ENCODE peak calls at places on chromosomes 3 and 15, in four cellular contexts. One of them, this sample, is unnamed.
A peak's percentile ranks its signal among the peaks of the same experiment; 100 is the strongest.

GRCh38 chr15:72237286-72238224 is 6.6 kb upstream of the PKM start:
- DNase-seq in thoracic aorta: peak; percentile 43
- DNase-seq in mucosa of descending colon: no peak
- DNase-seq in epithelial cell of esophagus: peak; percentile 98
- DNase-seq in this sample: peak; percentile 97

GRCh38 chr3:17539436-17539835 is 203.0 kb downstream of the TBC1D5 start:
- DNase-seq in epithelial cell of esophagus: no peak
- DNase-seq in thoracic aorta: no peak
- DNase-seq in mucosa of descending colon: no peak
- DNase-seq in this sample: no peak

GRCh38 chr3:150249776-150250175 is 158.3 kb upstream of the TSC22D2 start:
- DNase-seq in mucosa of descending colon: no peak
- DNase-seq in thoracic aorta: no peak
- DNase-seq in epithelial cell of esophagus: no peak
- DNase-seq in this sample: no peak

GRCh38 chr15:64067564-64068030 is 21.3 kb upstream of the DAPK2 start:
- DNase-seq in mucosa of descending colon: no peak
- DNase-seq in epithelial cell of esophagus: peak; percentile 53
- DNase-seq in thoracic aorta: no peak
- DNase-seq in this sample: peak; percentile 61

GRCh38 chr15:89845305-89845893 is 30.7 kb upstream of the ANPEP start:
- DNase-seq in epithelial cell of esophagus: peak; percentile 88
- DNase-seq in mucosa of descending colon: no peak
- DNase-seq in thoracic aorta: no peak
- DNase-seq in this sample: peak; percentile 91

GRCh38 chr3:52827441-52827840 is 3.0 kb downstream of the ITIH4 start:
- DNase-seq in epithelial cell of esophagus: peak; percentile 48
- DNase-seq in mucosa of descending colon: no peak
- DNase-seq in thoracic aorta: no peak
- DNase-seq in this sample: peak; percentile 17

GRCh38 chr15:71757741-71758530 is 52.4 kb upstream of the NR2E3 start:
- DNase-seq in epithelial cell of esophagus: no peak
- DNase-seq in mucosa of descending colon: no peak
- DNase-seq in thoracic aorta: no peak
- DNase-seq in this sample: no peak

GRCh38 chr3:114455432-114455831 is 161.6 kb downstream of the TIGIT start:
- DNase-seq in mucosa of descending colon: no peak
- DNase-seq in epithelial cell of esophagus: no peak
- DNase-seq in thoracic aorta: no peak
- DNase-seq in this sample: no peak

GRCh38 chr3:3631114-3631513 is 168.1 kb upstream of the LRRN1 start:
- DNase-seq in thoracic aorta: no peak
- DNase-seq in epithelial cell of esophagus: peak; percentile 7
- DNase-seq in mucosa of descending colon: no peak
- DNase-seq in this sample: no peak

GRCh38 chr3:3629911-3630310 is 169.3 kb upstream of the LRRN1 start:
- DNase-seq in epithelial cell of esophagus: no peak
- DNase-seq in mucosa of descending colon: no peak
- DNase-seq in thoracic aorta: no peak
- DNase-seq in this sample: no peak

GRCh38 chr3:3625461-3626271 is 173.6 kb upstream of the LRRN1 start:
- DNase-seq in thoracic aorta: no peak
- DNase-seq in epithelial cell of esophagus: peak; percentile 44
- DNase-seq in mucosa of descending colon: no peak
- DNase-seq in this sample: no peak

GRCh38 chr3:3628676-3629328 is 170.4 kb upstream of the LRRN1 start:
- DNase-seq in epithelial cell of esophagus: no peak
- DNase-seq in thoracic aorta: no peak
- DNase-seq in mucosa of descending colon: no peak
- DNase-seq in this sample: no peak

GRCh38 chr3:3627104-3627503 is 172.1 kb upstream of the LRRN1 start:
- DNase-seq in thoracic aorta: no peak
- DNase-seq in mucosa of descending colon: no peak
- DNase-seq in epithelial cell of esophagus: no peak
- DNase-seq in this sample: no peak
- TF ChIP-seq CTCF in thoracic aorta: no peak
- TF ChIP-seq CTCF in mucosa of descending colon: no peak
- TF ChIP-seq CTCF in epithelial cell of esophagus: no peak
- TF ChIP-seq CTCF in this sample: no peak

DNA sequence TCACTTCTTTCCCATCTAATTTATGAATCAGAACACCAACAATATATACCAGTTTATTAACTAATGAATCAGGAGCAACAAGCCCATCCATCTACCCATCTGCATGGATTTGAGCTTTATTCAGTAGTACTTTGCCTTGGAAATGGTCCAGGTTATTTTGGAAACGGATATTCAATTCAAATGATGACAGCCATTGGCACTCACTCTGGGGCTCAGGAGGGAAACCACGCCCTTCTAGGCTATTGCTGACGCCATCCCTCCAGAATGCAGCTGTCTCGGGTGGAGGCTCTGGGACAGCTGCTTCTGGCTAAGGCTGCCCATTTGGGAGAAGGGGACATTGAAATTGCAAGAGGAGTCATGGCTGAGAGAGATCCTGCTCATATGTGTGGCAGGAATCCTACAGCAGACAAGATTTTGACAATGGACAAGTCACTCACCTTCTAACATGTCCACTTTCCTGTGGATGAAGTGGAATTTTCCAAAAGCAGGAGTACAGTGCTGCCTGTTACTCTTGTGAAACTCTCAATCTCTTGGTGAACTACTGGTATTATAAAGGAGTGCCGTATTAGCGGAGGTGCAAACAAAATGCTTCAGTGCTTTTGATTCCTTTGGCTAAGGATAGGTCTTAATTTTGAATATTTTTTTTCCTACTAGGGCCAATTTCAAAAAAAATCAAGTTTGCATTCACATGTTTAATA is 29.3 kb upstream of the TRAK1 start:
- DNase-seq in epithelial cell of esophagus: peak; percentile 94
- DNase-seq in thoracic aorta: peak; percentile 65
- DNase-seq in mucosa of descending colon: peak; percentile 68
- DNase-seq in this sample: peak; percentile 95
- H3K4me3 ChIP-seq in epithelial cell of esophagus: no peak overlapping the region
- H3K4me3 ChIP-seq in thoracic aorta: peak overlapping the region; percentile 49
- H3K4me3 ChIP-seq in mucosa of descending colon: no peak overlapping the region
- H3K4me3 ChIP-seq in this sample: no peak overlapping the region

DNA sequence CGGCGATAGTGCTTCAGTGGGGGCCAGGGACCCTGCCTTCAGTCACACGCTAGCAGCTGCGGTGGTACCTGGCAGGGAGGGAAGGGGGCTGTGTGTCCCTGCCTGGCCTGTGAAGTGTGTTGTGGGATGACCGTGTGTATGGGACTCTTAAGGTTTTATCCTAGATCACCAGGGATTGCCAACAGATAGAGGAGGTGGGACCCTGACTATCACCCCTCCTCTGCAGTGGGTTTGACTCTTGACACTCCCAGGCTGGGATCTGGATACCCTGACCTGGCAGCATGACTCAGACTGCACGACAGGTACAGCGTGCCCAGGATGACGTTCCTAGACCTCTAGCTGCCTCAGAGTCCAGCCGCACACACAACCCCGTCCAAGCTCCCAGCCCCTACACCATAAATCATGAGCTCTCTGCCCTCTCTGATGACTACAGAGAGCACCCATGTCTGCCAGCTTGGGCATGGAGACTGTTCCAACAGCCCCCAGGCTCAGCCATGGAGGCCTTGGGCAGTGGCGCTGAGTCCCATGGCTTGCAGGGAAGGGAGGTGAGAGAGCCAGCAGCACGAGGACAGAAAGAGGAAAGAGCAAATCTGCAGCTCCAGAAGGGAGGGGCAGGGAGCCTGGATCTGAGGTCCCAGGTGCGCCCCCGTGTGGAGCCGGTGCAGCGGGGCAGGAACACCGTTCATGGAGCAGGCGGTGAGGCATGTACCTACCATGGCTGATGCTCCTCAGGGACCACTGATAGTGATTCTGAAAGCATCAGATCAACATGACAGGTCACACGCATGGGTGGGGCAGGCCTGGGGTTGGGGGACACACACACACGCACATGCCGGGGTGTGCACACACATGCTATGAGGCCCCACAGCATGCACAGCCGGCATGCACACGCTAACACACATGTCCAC is 71.0 kb downstream of the ADAMTS7 start:
- DNase-seq in mucosa of descending colon: peak; percentile 81
- DNase-seq in epithelial cell of esophagus: peak; percentile 77
- DNase-seq in thoracic aorta: no peak
- DNase-seq in this sample: peak; percentile 36
- TF ChIP-seq CTCF in mucosa of descending colon: no peak
- TF ChIP-seq CTCF in epithelial cell of esophagus: peak; percentile 64
- TF ChIP-seq CTCF in thoracic aorta: no peak
- TF ChIP-seq CTCF in this sample: peak; percentile 36

GRCh38 chr3:191275751-191276150 is 53.4 kb upstream of the CCDC50 start:
- DNase-seq in mucosa of descending colon: no peak
- DNase-seq in epithelial cell of esophagus: peak; percentile 3
- DNase-seq in thoracic aorta: no peak
- DNase-seq in this sample: no peak
- H3K4me3 ChIP-seq in mucosa of descending colon: no peak overlapping the region
- H3K4me3 ChIP-seq in epithelial cell of esophagus: no peak overlapping the region
- H3K4me3 ChIP-seq in thoracic aorta: no peak overlapping the region
- H3K4me3 ChIP-seq in this sample: no peak overlapping the region

DNA sequence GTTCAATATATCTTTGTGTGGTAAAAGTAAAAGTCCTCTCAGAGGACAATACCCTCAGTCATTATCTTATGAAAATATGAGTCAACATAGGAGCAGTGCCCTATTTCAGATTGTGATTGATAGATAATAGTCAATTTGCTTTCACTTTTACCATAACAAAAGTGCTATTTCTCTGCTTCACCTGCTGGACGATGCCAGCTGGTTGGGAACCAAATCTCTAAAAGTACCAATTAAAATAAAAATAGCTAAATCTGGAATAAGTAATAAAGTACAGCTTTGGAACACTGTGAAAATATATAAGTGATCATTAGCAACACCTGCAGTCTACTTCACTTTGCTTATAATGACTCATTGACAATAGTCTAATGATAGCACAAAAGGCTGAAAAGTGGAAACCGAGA is 390.3 kb upstream of the AGTR1 start:
- DNase-seq in epithelial cell of esophagus: no peak
- DNase-seq in thoracic aorta: no peak
- DNase-seq in mucosa of descending colon: no peak
- DNase-seq in this sample: no peak
- TF ChIP-seq CTCF in epithelial cell of esophagus: no peak
- TF ChIP-seq CTCF in thoracic aorta: no peak
- TF ChIP-seq CTCF in mucosa of descending colon: no peak
- TF ChIP-seq CTCF in this sample: no peak

GRCh38 chr3:151307131-151307530 is 9.5 kb downstream of the GPR87 start:
- DNase-seq in thoracic aorta: no peak
- DNase-seq in mucosa of descending colon: no peak
- DNase-seq in epithelial cell of esophagus: peak; percentile 80
- DNase-seq in this sample: no peak

GRCh38 chr3:151309566-151309965 is 7.1 kb downstream of the GPR87 start:
- DNase-seq in thoracic aorta: no peak
- DNase-seq in epithelial cell of esophagus: no peak
- DNase-seq in mucosa of descending colon: no peak
- DNase-seq in this sample: no peak

GRCh38 chr3:151306168-151306810 is 10.3 kb downstream of the GPR87 start:
- DNase-seq in thoracic aorta: no peak
- DNase-seq in mucosa of descending colon: no peak
- DNase-seq in epithelial cell of esophagus: peak; percentile 17
- DNase-seq in this sample: no peak

GRCh38 chr3:151307583-151307982 is 9.0 kb downstream of the GPR87 start:
- DNase-seq in mucosa of descending colon: no peak
- DNase-seq in epithelial cell of esophagus: no peak
- DNase-seq in thoracic aorta: no peak
- DNase-seq in this sample: no peak

DNA sequence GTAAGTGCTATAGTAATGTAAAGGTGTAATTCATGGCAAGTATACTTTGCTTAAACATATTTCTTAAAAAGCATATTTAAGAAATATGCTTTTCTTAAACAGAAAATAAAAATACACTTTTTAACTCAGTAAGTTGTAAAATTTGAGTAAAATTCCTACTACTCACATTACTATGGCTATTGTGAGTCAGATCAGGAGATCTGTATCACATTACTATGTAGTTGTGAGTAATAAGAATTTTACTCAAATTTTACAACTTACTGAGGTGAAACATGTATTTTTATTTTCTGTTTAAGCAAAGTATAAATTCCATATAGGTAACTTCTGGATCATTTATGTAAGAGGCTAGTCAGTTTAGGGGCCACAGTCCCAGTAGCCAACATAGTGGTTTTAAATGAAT is 8.5 kb downstream of the GPR87 start:
- DNase-seq in thoracic aorta: no peak
- DNase-seq in epithelial cell of esophagus: peak; percentile 19
- DNase-seq in mucosa of descending colon: no peak
- DNase-seq in this sample: peak; percentile 45
- H3K4me3 ChIP-seq in thoracic aorta: no peak overlapping the region
- H3K4me3 ChIP-seq in epithelial cell of esophagus: no peak overlapping the region
- H3K4me3 ChIP-seq in mucosa of descending colon: no peak overlapping the region
- H3K4me3 ChIP-seq in this sample: no peak overlapping the region

DNA sequence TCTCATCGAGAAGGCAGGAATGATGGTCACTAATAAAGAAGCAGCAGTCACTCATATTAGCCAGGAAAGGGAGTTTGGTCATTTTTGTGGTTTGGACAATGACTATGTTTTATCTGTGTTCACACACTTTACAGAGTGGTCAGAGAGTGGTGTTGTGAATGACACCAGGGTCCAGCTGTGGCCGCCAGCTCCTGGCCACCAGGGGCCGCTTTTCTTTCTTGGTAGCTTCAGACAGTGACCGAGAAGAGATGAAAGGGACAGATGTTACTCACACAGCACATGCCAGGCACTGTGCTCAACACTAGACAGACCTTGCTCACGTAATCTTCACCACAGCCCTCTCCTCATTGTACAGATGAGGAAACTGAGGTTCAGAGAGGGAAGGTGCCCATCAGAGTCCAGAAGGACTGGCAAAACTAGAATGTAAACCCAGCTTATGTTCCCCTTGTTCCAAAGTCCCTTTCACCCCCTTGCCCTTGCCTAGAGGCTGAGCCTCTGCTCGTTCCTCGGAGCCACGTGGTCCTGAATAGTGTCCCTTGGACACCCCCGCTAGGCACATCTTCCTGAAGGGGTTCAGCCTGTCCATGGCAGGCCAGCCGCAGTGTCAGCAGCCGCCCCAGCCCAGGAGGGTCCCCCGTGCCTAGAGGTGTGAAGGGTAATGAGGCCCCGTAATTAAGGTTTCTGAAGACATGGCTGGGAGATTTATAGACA is 55.6 kb downstream of the CYP11A1 start:
- DNase-seq in thoracic aorta: no peak
- DNase-seq in epithelial cell of esophagus: peak; percentile 19
- DNase-seq in mucosa of descending colon: no peak
- DNase-seq in this sample: no peak
- TF ChIP-seq CTCF in thoracic aorta: no peak
- TF ChIP-seq CTCF in epithelial cell of esophagus: peak; percentile 43
- TF ChIP-seq CTCF in mucosa of descending colon: no peak
- TF ChIP-seq CTCF in this sample: peak; percentile 35

GRCh38 chr3:73448761-73449290 is 175.9 kb downstream of the PDZRN3 start:
- DNase-seq in mucosa of descending colon: no peak
- DNase-seq in epithelial cell of esophagus: no peak
- DNase-seq in thoracic aorta: no peak
- DNase-seq in this sample: no peak
- H3K4me3 ChIP-seq in mucosa of descending colon: no peak overlapping the region
- H3K4me3 ChIP-seq in epithelial cell of esophagus: no peak overlapping the region
- H3K4me3 ChIP-seq in thoracic aorta: no peak overlapping the region
- H3K4me3 ChIP-seq in this sample: no peak overlapping the region

GRCh38 chr15:98968576-98968975 is 39.0 kb downstream of the PGPEP1L start:
- DNase-seq in thoracic aorta: no peak
- DNase-seq in epithelial cell of esophagus: no peak
- DNase-seq in mucosa of descending colon: no peak
- DNase-seq in this sample: no peak
- TF ChIP-seq CTCF in thoracic aorta: no peak
- TF ChIP-seq CTCF in epithelial cell of esophagus: no peak
- TF ChIP-seq CTCF in mucosa of descending colon: no peak
- TF ChIP-seq CTCF in this sample: no peak